ENCODE peak calls at places on chromosome 16, in four cellular contexts. One of them, this sample, is unnamed.
A peak's percentile ranks its signal among the peaks of the same experiment; 100 is the strongest.

GRCh38 chr16:10938844-10939648 is 3.2 kb downstream of the DEXI start:
- DNase-seq in left lung: no peak
- DNase-seq in HuH-7: no peak
- DNase-seq in PC-9: no peak
- DNase-seq in this sample: peak; percentile 56

GRCh38 chr16:5430598-5430997 is 333.0 kb upstream of the EEF2KMT start:
- DNase-seq in left lung: no peak
- DNase-seq in HuH-7: no peak
- DNase-seq in PC-9: no peak
- DNase-seq in this sample: no peak

GRCh38 chr16:4884972-4885874 is 37.9 kb downstream of the UBN1 start:
- DNase-seq in left lung: no peak
- DNase-seq in HuH-7: no peak
- DNase-seq in PC-9: no peak
- DNase-seq in this sample: no peak

GRCh38 chr16:8377864-8378263 is 212.4 kb downstream of the TMEM114 start:
- DNase-seq in left lung: no peak
- DNase-seq in HuH-7: no peak
- DNase-seq in PC-9: no peak
- DNase-seq in this sample: no peak

GRCh38 chr16:81265658-81266451 is 27.4 kb downstream of the BCO1 start:
- DNase-seq in left lung: no peak
- DNase-seq in HuH-7: no peak
- DNase-seq in PC-9: no peak
- DNase-seq in this sample: no peak

GRCh38 chr16:81405702-81406113 is 38.9 kb upstream of the CMIP start:
- DNase-seq in left lung: no peak
- DNase-seq in HuH-7: peak; percentile 86
- DNase-seq in PC-9: peak; percentile 90
- DNase-seq in this sample: peak; percentile 91

GRCh38 chr16:83273504-83274173 is 534.1 kb upstream of the HSBP1 start:
- DNase-seq in left lung: no peak
- DNase-seq in HuH-7: no peak
- DNase-seq in PC-9: no peak
- DNase-seq in this sample: no peak

GRCh38 chr16:19822534-19822933 is 62.1 kb downstream of the GPRC5B start:
- DNase-seq in left lung: no peak
- DNase-seq in HuH-7: no peak
- DNase-seq in PC-9: no peak
- DNase-seq in this sample: no peak

GRCh38 chr16:27434141-27435051 is 32.4 kb downstream of the IL21R start:
- DNase-seq in left lung: no peak
- DNase-seq in HuH-7: no peak
- DNase-seq in PC-9: no peak
- DNase-seq in this sample: no peak

GRCh38 chr16:70565053-70565452 is 41.4 kb downstream of the SF3B3 start:
- DNase-seq in left lung: no peak
- DNase-seq in HuH-7: no peak
- DNase-seq in PC-9: no peak
- DNase-seq in this sample: no peak

GRCh38 chr16:74309789-74310781 is 13.5 kb downstream of the PSMD7 start:
- DNase-seq in left lung: no peak
- DNase-seq in HuH-7: peak; percentile 50
- DNase-seq in PC-9: peak; percentile 21
- DNase-seq in this sample: peak; percentile 62

GRCh38 chr16:22888791-22889190 is 74.8 kb downstream of the HS3ST2 start:
- DNase-seq in left lung: no peak
- DNase-seq in HuH-7: no peak
- DNase-seq in PC-9: no peak
- DNase-seq in this sample: no peak

GRCh38 chr16:53945996-53946395 is 242.0 kb downstream of the FTO start:
- DNase-seq in left lung: no peak
- DNase-seq in HuH-7: peak; percentile 12
- DNase-seq in PC-9: peak; percentile 3
- DNase-seq in this sample: peak; percentile 57

GRCh38 chr16:68473358-68474064 is 25.2 kb upstream of the SMPD3 start:
- DNase-seq in left lung: no peak
- DNase-seq in HuH-7: no peak
- DNase-seq in PC-9: no peak
- DNase-seq in this sample: no peak

GRCh38 chr16:1188781-1189189 is 35.9 kb downstream of the CACNA1H start:
- DNase-seq in left lung: no peak
- DNase-seq in HuH-7: peak; percentile 68
- DNase-seq in PC-9: peak; percentile 60
- DNase-seq in this sample: no peak

GRCh38 chr16:86398622-86399021 is 111.7 kb upstream of the FOXF1 start:
- DNase-seq in left lung: no peak
- DNase-seq in HuH-7: no peak
- DNase-seq in PC-9: no peak
- DNase-seq in this sample: no peak

GRCh38 chr16:52863000-52863399 is 189.7 kb downstream of the CHD9NB start:
- DNase-seq in left lung: no peak
- DNase-seq in HuH-7: no peak
- DNase-seq in PC-9: no peak
- DNase-seq in this sample: no peak

GRCh38 chr16:49883111-49883829 is 27.4 kb upstream of the ZNF423 start:
- DNase-seq in left lung: no peak
- DNase-seq in HuH-7: no peak
- DNase-seq in PC-9: no peak
- DNase-seq in this sample: no peak

GRCh38 chr16:85829266-85829665 is 29.8 kb downstream of the COX4I1 start:
- DNase-seq in left lung: peak; percentile 50
- DNase-seq in HuH-7: no peak
- DNase-seq in PC-9: no peak
- DNase-seq in this sample: no peak

GRCh38 chr16:71626018-71626857 is at the start of gene MARVELD3:
- DNase-seq in left lung: peak; percentile 91
- DNase-seq in HuH-7: peak; percentile 69
- DNase-seq in PC-9: peak; percentile 96
- DNase-seq in this sample: peak; percentile 46

GRCh38 chr16:16120382-16121184 is 102.7 kb downstream of the ABCC6 start:
- DNase-seq in left lung: no peak
- DNase-seq in HuH-7: no peak
- DNase-seq in PC-9: no peak
- DNase-seq in this sample: no peak

GRCh38 chr16:10181196-10182162 is 749 bp downstream of the GRIN2A start:
- DNase-seq in left lung: peak; percentile 88
- DNase-seq in HuH-7: peak; percentile 90
- DNase-seq in PC-9: peak; percentile 27
- DNase-seq in this sample: peak; percentile 38

GRCh38 chr16:27222499-27223225 is 19.3 kb downstream of the KDM8 start:
- DNase-seq in left lung: no peak
- DNase-seq in HuH-7: no peak
- DNase-seq in PC-9: no peak
- DNase-seq in this sample: no peak

GRCh38 chr16:26605872-26606271 is 460.9 kb upstream of the C16orf82 start:
- DNase-seq in left lung: no peak
- DNase-seq in HuH-7: no peak
- DNase-seq in PC-9: no peak
- DNase-seq in this sample: no peak

GRCh38 chr16:55136356-55136755 is 187.6 kb upstream of the IRX6 start:
- DNase-seq in left lung: no peak
- DNase-seq in HuH-7: no peak
- DNase-seq in PC-9: no peak
- DNase-seq in this sample: no peak

GRCh38 chr16:59633996-59634579 is 900.0 kb upstream of the GOT2 start:
- DNase-seq in left lung: no peak
- DNase-seq in HuH-7: no peak
- DNase-seq in PC-9: no peak
- DNase-seq in this sample: no peak

This sample was measured in HepG2.